ENCODE peak calls at places on chromosomes 11 and 22, in six cellular contexts. B is psoas muscle; X is stimulated activated CD4-positive, alpha-beta T cell treated with anti-CD3 and anti-CD28 coated beads, Interleukin-15, amount 100 ng/mL, for 24 hours; F is NCI-H1417; R is activated naive CD8-positive, alpha-beta T cell treated with anti-CD3 and anti-CD28 coated beads, Interleukin-2, amount 50 U/mL, for 16 hours; E is transverse colon. D is an unnamed sample.

GRCh38 chr22:25563757-25564319 is 637 bp upstream of the GRK3 start:
- DNase-seq in B (no peak), F (peak), R (no peak), E (peak), X (peak), D (no peak)

GRCh38 chr11:776459-777287 is 614 bp downstream of the GATD1 start:
- DNase-seq in B (peak), E (no peak), R (no peak), X (no peak), F (peak), D (no peak)

GRCh38 chr22:37525073-37525745 is 6.0 kb upstream of the CARD10 start:
- DNase-seq in B (no peak), E (no peak), F (no peak), R (no peak), X (peak), D (no peak)

GRCh38 chr11:40688369-40688768 is 771.1 kb downstream of the LRRC4C start:
- DNase-seq in B (no peak), R (no peak), E (no peak), F (no peak), X (no peak), D (no peak)

GRCh38 chr11:103586756-103587155 is 449.7 kb upstream of the DDI1 start:
- DNase-seq in F (peak), X (no peak), B (no peak), R (no peak), E (no peak), D (no peak)

GRCh38 chr11:45238724-45239123 is 47.4 kb downstream of the SYT13 start:
- DNase-seq in F (no peak), B (no peak), R (no peak), E (no peak), X (no peak), D (no peak)

GRCh38 chr11:74870485-74870884 is 78.4 kb downstream of the XRRA1 start:
- DNase-seq in F (no peak), R (no peak), E (no peak), X (no peak), B (no peak), D (no peak)

GRCh38 chr22:20463324-20464095 is 25.9 kb upstream of the SCARF2 start:
- DNase-seq in X (no peak), F (no peak), E (no peak), R (no peak), B (peak), D (no peak)

GRCh38 chr22:22823126-22823804 is 64.4 kb upstream of the IGLL5 start:
- DNase-seq in E (no peak), B (no peak), F (no peak), R (no peak), X (no peak), D (no peak)

GRCh38 chr11:132610216-132610615 is 922.1 kb downstream of the OPCML start:
- DNase-seq in E (no peak), F (no peak), X (no peak), B (no peak), R (no peak), D (no peak)

GRCh38 chr22:27108425-27109114 is 451.2 kb downstream of the MIAT start:
- DNase-seq in B (peak), F (no peak), E (peak), X (no peak), R (no peak), D (peak)

GRCh38 chr11:115530752-115531151 is 26.5 kb upstream of the CADM1 start:
- DNase-seq in R (no peak), B (no peak), E (no peak), F (no peak), X (no peak), D (no peak)

GRCh38 chr11:55773138-55773537 is at the start of gene OR5D13:
- DNase-seq in R (no peak), X (no peak), B (no peak), F (no peak), E (no peak), D (no peak)

GRCh38 chr11:123144707-123145106 is 50.3 kb downstream of the CLMP start:
- DNase-seq in E (no peak), F (no peak), X (no peak), B (no peak), R (no peak), D (no peak)

GRCh38 chr11:12319734-12320387 is 57.5 kb upstream of the PARVA start:
- DNase-seq in R (no peak), X (no peak), B (no peak), E (no peak), F (peak), D (no peak)

GRCh38 chr11:3959918-3960295 is 104.4 kb downstream of the STIM1 start:
- DNase-seq in F (no peak), R (no peak), B (no peak), X (no peak), E (no peak), D (no peak)

GRCh38 chr11:125662689-125663088 is 18.0 kb downstream of the ACRV1 start:
- DNase-seq in E (no peak), R (no peak), X (no peak), F (peak), B (no peak), D (peak)

D was measured in DMS153.